ENCODE peak calls at places on chromosomes 1 and 21, in six cellular contexts. T is CD4-positive, CD25-positive, alpha-beta regulatory T cell; N is fibroblast of the aortic adventitia; V is fibroblast of lung; L is KBM-7; U is fibroblast of pulmonary artery. P is an unnamed sample.

GRCh38 chr1:156146749-156147405 is 6.5 kb upstream of the SEMA4A start:
- DNase-seq in V (no peak), T (peak; percentile 53), L (no peak), U (no peak), N (peak; percentile 53), P (peak; percentile 74)

GRCh38 chr1:44239337-44239960 is 26.2 kb downstream of the DMAP1 start:
- DNase-seq in V (peak; percentile 29), L (peak; percentile 19), U (peak; percentile 27), T (no peak), N (peak; percentile 20), P (peak; percentile 52)

GRCh38 chr1:4516596-4516995 is 137.8 kb upstream of the AJAP1 start:
- DNase-seq in N (no peak), V (no peak), T (no peak), U (no peak), L (no peak), P (no peak)

GRCh38 chr21:43701936-43702784 is 16.8 kb upstream of the PDXK start:
- DNase-seq in U (no peak), L (no peak), T (no peak), V (no peak), N (no peak), P (peak; percentile 19)

GRCh38 chr1:54137532-54138061 is 15.2 kb downstream of the CDCP2 start:
- DNase-seq in L (peak; percentile 61), T (no peak), N (peak; percentile 19), V (peak; percentile 76), U (peak; percentile 59), P (peak; percentile 55)

GRCh38 chr1:203342192-203342940 is 8.6 kb downstream of the FMOD start:
- DNase-seq in L (peak; percentile 61), N (peak; percentile 45), U (peak; percentile 49), V (peak; percentile 27), T (peak; percentile 53), P (peak; percentile 61)

GRCh38 chr1:231027136-231027925 is 12.7 kb downstream of the FAM89A start:
- DNase-seq in U (no peak), T (no peak), N (no peak), L (no peak), V (no peak), P (no peak)

GRCh38 chr21:33011462-33011861 is 14.3 kb upstream of the OLIG2 start:
- DNase-seq in V (peak; percentile 70), T (no peak), N (peak; percentile 62), L (no peak), U (peak; percentile 48), P (peak; percentile 95)

GRCh38 chr1:215521279-215521678 is 45.8 kb upstream of the KCTD3 start:
- DNase-seq in V (no peak), T (no peak), N (no peak), L (no peak), U (no peak), P (no peak)

GRCh38 chr1:165075725-165076370 is 280.7 kb downstream of the LMX1A start:
- DNase-seq in T (no peak), N (peak; percentile 33), U (peak; percentile 39), L (peak; percentile 28), V (peak; percentile 10), P (peak; percentile 55)

GRCh38 chr1:228362141-228362883 is 44.3 kb downstream of the TRIM11 start:
- DNase-seq in V (no peak), T (no peak), L (no peak), U (no peak), N (no peak), P (no peak)

GRCh38 chr1:96703186-96703585 is 18.4 kb upstream of the PTBP2 start:
- DNase-seq in T (no peak), L (no peak), V (peak; percentile 15), N (peak; percentile 2), U (peak; percentile 39), P (no peak)

GRCh38 chr1:102434421-102434820 is 437.7 kb upstream of the OLFM3 start:
- DNase-seq in L (peak; percentile 47), V (no peak), N (no peak), T (peak; percentile 15), U (peak; percentile 3), P (peak; percentile 8)

GRCh38 chr1:29896791-29897725 is 660.7 kb downstream of the PTPRU start:
- DNase-seq in U (no peak), N (no peak), T (no peak), L (no peak), V (no peak), P (no peak)

GRCh38 chr21:42632336-42632751 is 21.1 kb upstream of the PDE9A start:
- DNase-seq in U (no peak), L (no peak), V (no peak), N (no peak), T (no peak), P (no peak)

GRCh38 chr1:178037510-178038253 is 56.2 kb upstream of the RASAL2 start:
- DNase-seq in V (peak; percentile 77), N (peak; percentile 75), U (peak; percentile 82), T (no peak), L (peak; percentile 83), P (peak; percentile 92)

GRCh38 chr1:221449801-221450470 is 292.0 kb downstream of the DUSP10 start:
- DNase-seq in T (peak; percentile 32), N (peak; percentile 69), L (no peak), U (peak; percentile 56), V (peak; percentile 71), P (peak; percentile 64)

GRCh38 chr21:31514598-31514997 is 144.9 kb upstream of the SOD1 start:
- DNase-seq in U (no peak), V (peak; percentile 26), N (no peak), T (no peak), L (no peak), P (no peak)

GRCh38 chr1:236350308-236350707 is 43.8 kb upstream of the EDARADD start:
- DNase-seq in V (no peak), N (no peak), U (no peak), L (no peak), T (no peak), P (no peak)

GRCh38 chr1:145872421-145872891 is 13.2 kb downstream of the ANKRD35 start:
- DNase-seq in N (peak; percentile 65), T (no peak), U (peak; percentile 45), L (no peak), V (no peak), P (peak; percentile 69)

GRCh38 chr1:27959792-27960603 is at the start of gene XKR8:
- DNase-seq in V (peak; percentile 75), N (peak; percentile 59), T (peak; percentile 92), L (peak; percentile 94), U (peak; percentile 72), P (peak; percentile 85)

GRCh38 chr1:84847253-84848247 is 45.5 kb downstream of the LPAR3 start:
- DNase-seq in U (peak; percentile 100), N (peak; percentile 99), V (peak; percentile 98), L (peak; percentile 76), T (no peak), P (peak; percentile 99)

GRCh38 chr1:61741682-61742619 is at the start of gene PATJ:
- DNase-seq in V (peak; percentile 18), N (peak; percentile 27), L (peak; percentile 41), U (peak; percentile 7), T (peak; percentile 65), P (peak; percentile 49)

GRCh38 chr1:70196333-70196732 is 9.0 kb downstream of the LRRC40 start:
- DNase-seq in N (no peak), U (no peak), V (no peak), T (no peak), L (no peak), P (no peak)

P was measured in GM23248.